ENCODE peak calls at places on chromosome 18, in eight cellular contexts. One of them, this sample, is unnamed.

GRCh38 chr18:10580215-10580614 is 54.4 kb downstream of the NAPG start:
- DNase-seq in GM12891: no peak
- DNase-seq in adrenal gland: no peak
- DNase-seq in right lobe of liver: no peak
- DNase-seq in esophagus muscularis mucosa: no peak
- DNase-seq in endothelial cell of umbilical vein: no peak
- DNase-seq in heart left ventricle: no peak
- DNase-seq in A549: no peak
- DNase-seq in this sample: no peak

GRCh38 chr18:21386523-21387240 is 144.7 kb downstream of the GREB1L start:
- DNase-seq in GM12891: no peak
- DNase-seq in adrenal gland: no peak
- DNase-seq in right lobe of liver: no peak
- DNase-seq in esophagus muscularis mucosa: no peak
- DNase-seq in endothelial cell of umbilical vein: no peak
- DNase-seq in heart left ventricle: no peak
- DNase-seq in A549: no peak
- DNase-seq in this sample: no peak

GRCh38 chr18:8841781-8842485 is 136.6 kb downstream of the MTCL1 start:
- DNase-seq in GM12891: no peak
- DNase-seq in adrenal gland: no peak
- DNase-seq in right lobe of liver: no peak
- DNase-seq in esophagus muscularis mucosa: no peak
- DNase-seq in endothelial cell of umbilical vein: no peak
- DNase-seq in heart left ventricle: no peak
- DNase-seq in A549: no peak
- DNase-seq in this sample: no peak

GRCh38 chr18:79405019-79405780 is 9.5 kb downstream of the NFATC1 start:
- DNase-seq in GM12891: no peak
- DNase-seq in adrenal gland: no peak
- DNase-seq in right lobe of liver: peak; percentile 36
- DNase-seq in esophagus muscularis mucosa: no peak
- DNase-seq in endothelial cell of umbilical vein: no peak
- DNase-seq in heart left ventricle: no peak
- DNase-seq in A549: no peak
- DNase-seq in this sample: no peak

GRCh38 chr18:68330658-68331057 is 384.2 kb downstream of the TMX3 start:
- DNase-seq in GM12891: no peak
- DNase-seq in adrenal gland: no peak
- DNase-seq in right lobe of liver: no peak
- DNase-seq in esophagus muscularis mucosa: no peak
- DNase-seq in endothelial cell of umbilical vein: no peak
- DNase-seq in heart left ventricle: no peak
- DNase-seq in A549: no peak
- DNase-seq in this sample: no peak

GRCh38 chr18:70368903-70369302 is 80.1 kb downstream of the SOCS6 start:
- DNase-seq in GM12891: no peak
- DNase-seq in adrenal gland: no peak
- DNase-seq in right lobe of liver: no peak
- DNase-seq in esophagus muscularis mucosa: no peak
- DNase-seq in endothelial cell of umbilical vein: no peak
- DNase-seq in heart left ventricle: no peak
- DNase-seq in A549: no peak
- DNase-seq in this sample: no peak

GRCh38 chr18:159037-159652 is 788 bp downstream of the USP14 start:
- DNase-seq in GM12891: no peak
- DNase-seq in adrenal gland: no peak
- DNase-seq in right lobe of liver: no peak
- DNase-seq in esophagus muscularis mucosa: no peak
- DNase-seq in endothelial cell of umbilical vein: peak; percentile 23
- DNase-seq in heart left ventricle: no peak
- DNase-seq in A549: peak; percentile 35
- DNase-seq in this sample: peak; percentile 23

GRCh38 chr18:75896865-75897264 is 469.4 kb upstream of the SMIM21 start:
- DNase-seq in GM12891: no peak
- DNase-seq in adrenal gland: no peak
- DNase-seq in right lobe of liver: no peak
- DNase-seq in esophagus muscularis mucosa: no peak
- DNase-seq in endothelial cell of umbilical vein: no peak
- DNase-seq in heart left ventricle: no peak
- DNase-seq in A549: peak; percentile 35
- DNase-seq in this sample: no peak

GRCh38 chr18:21205695-21206094 is 36.3 kb upstream of the GREB1L start:
- DNase-seq in GM12891: no peak
- DNase-seq in adrenal gland: no peak
- DNase-seq in right lobe of liver: no peak
- DNase-seq in esophagus muscularis mucosa: no peak
- DNase-seq in endothelial cell of umbilical vein: no peak
- DNase-seq in heart left ventricle: no peak
- DNase-seq in A549: no peak
- DNase-seq in this sample: no peak

GRCh38 chr18:10661333-10661732 is 135.5 kb downstream of the NAPG start:
- DNase-seq in GM12891: no peak
- DNase-seq in adrenal gland: no peak
- DNase-seq in right lobe of liver: no peak
- DNase-seq in esophagus muscularis mucosa: no peak
- DNase-seq in endothelial cell of umbilical vein: no peak
- DNase-seq in heart left ventricle: no peak
- DNase-seq in A549: no peak
- DNase-seq in this sample: no peak

GRCh38 chr18:39945076-39945475 is 2010.0 kb upstream of the PIK3C3 start:
- DNase-seq in GM12891: no peak
- DNase-seq in adrenal gland: no peak
- DNase-seq in right lobe of liver: no peak
- DNase-seq in esophagus muscularis mucosa: no peak
- DNase-seq in endothelial cell of umbilical vein: no peak
- DNase-seq in heart left ventricle: no peak
- DNase-seq in A549: no peak
- DNase-seq in this sample: no peak

GRCh38 chr18:45267622-45268021 is 347.7 kb upstream of the SLC14A2 start:
- DNase-seq in GM12891: no peak
- DNase-seq in adrenal gland: no peak
- DNase-seq in right lobe of liver: no peak
- DNase-seq in esophagus muscularis mucosa: no peak
- DNase-seq in endothelial cell of umbilical vein: no peak
- DNase-seq in heart left ventricle: no peak
- DNase-seq in A549: no peak
- DNase-seq in this sample: no peak

GRCh38 chr18:77763530-77763929 is 513.9 kb downstream of the GALR1 start:
- DNase-seq in GM12891: no peak
- DNase-seq in adrenal gland: no peak
- DNase-seq in right lobe of liver: no peak
- DNase-seq in esophagus muscularis mucosa: peak; percentile 89
- DNase-seq in endothelial cell of umbilical vein: no peak
- DNase-seq in heart left ventricle: no peak
- DNase-seq in A549: no peak
- DNase-seq in this sample: no peak

GRCh38 chr18:13619505-13620205 is 106.7 kb downstream of the FAM210A start:
- DNase-seq in GM12891: no peak
- DNase-seq in adrenal gland: no peak
- DNase-seq in right lobe of liver: no peak
- DNase-seq in esophagus muscularis mucosa: peak; percentile 64
- DNase-seq in endothelial cell of umbilical vein: no peak
- DNase-seq in heart left ventricle: no peak
- DNase-seq in A549: no peak
- DNase-seq in this sample: no peak

GRCh38 chr18:45957100-45957499 is 10.0 kb downstream of the EPG5 start:
- DNase-seq in GM12891: no peak
- DNase-seq in adrenal gland: no peak
- DNase-seq in right lobe of liver: no peak
- DNase-seq in esophagus muscularis mucosa: no peak
- DNase-seq in endothelial cell of umbilical vein: no peak
- DNase-seq in heart left ventricle: no peak
- DNase-seq in A549: no peak
- DNase-seq in this sample: no peak

GRCh38 chr18:9617006-9617542 is 2.7 kb upstream of the PPP4R1 start:
- DNase-seq in GM12891: no peak
- DNase-seq in adrenal gland: no peak
- DNase-seq in right lobe of liver: no peak
- DNase-seq in esophagus muscularis mucosa: no peak
- DNase-seq in endothelial cell of umbilical vein: peak; percentile 38
- DNase-seq in heart left ventricle: no peak
- DNase-seq in A549: no peak
- DNase-seq in this sample: no peak

GRCh38 chr18:22899421-22899820 is 33.7 kb upstream of the RBBP8 start:
- DNase-seq in GM12891: no peak
- DNase-seq in adrenal gland: no peak
- DNase-seq in right lobe of liver: no peak
- DNase-seq in esophagus muscularis mucosa: no peak
- DNase-seq in endothelial cell of umbilical vein: no peak
- DNase-seq in heart left ventricle: no peak
- DNase-seq in A549: no peak
- DNase-seq in this sample: no peak

GRCh38 chr18:49813321-49814146 is at the start of gene ACAA2:
- DNase-seq in GM12891: peak; percentile 62
- DNase-seq in adrenal gland: peak; percentile 90
- DNase-seq in right lobe of liver: peak; percentile 94
- DNase-seq in esophagus muscularis mucosa: peak; percentile 95
- DNase-seq in endothelial cell of umbilical vein: peak; percentile 83
- DNase-seq in heart left ventricle: peak; percentile 91
- DNase-seq in A549: peak; percentile 35
- DNase-seq in this sample: peak; percentile 67
- TF ChIP-seq POLR2A in GM12891: peak; percentile 44
- TF ChIP-seq POLR2A in adrenal gland: peak; percentile 56
- TF ChIP-seq POLR2A in right lobe of liver: peak; percentile 89
- TF ChIP-seq POLR2A in esophagus muscularis mucosa: peak; percentile 84
- TF ChIP-seq POLR2A in endothelial cell of umbilical vein: peak; percentile 93
- TF ChIP-seq POLR2A in heart left ventricle: peak; percentile 25
- TF ChIP-seq POLR2A in A549: peak; percentile 37
- TF ChIP-seq POLR2A in this sample: peak; percentile 55

GRCh38 chr18:25351773-25352628 is at the start of gene ZNF521:
- DNase-seq in GM12891: peak; percentile 48
- DNase-seq in adrenal gland: peak; percentile 87
- DNase-seq in right lobe of liver: peak; percentile 70
- DNase-seq in esophagus muscularis mucosa: no peak
- DNase-seq in endothelial cell of umbilical vein: peak; percentile 93
- DNase-seq in heart left ventricle: peak; percentile 90
- DNase-seq in A549: no peak
- DNase-seq in this sample: peak; percentile 62
- TF ChIP-seq POLR2A in GM12891: no peak
- TF ChIP-seq POLR2A in adrenal gland: peak; percentile 51
- TF ChIP-seq POLR2A in right lobe of liver: no peak
- TF ChIP-seq POLR2A in esophagus muscularis mucosa: no peak
- TF ChIP-seq POLR2A in endothelial cell of umbilical vein: peak; percentile 88
- TF ChIP-seq POLR2A in heart left ventricle: no peak
- TF ChIP-seq POLR2A in A549: no peak
- TF ChIP-seq POLR2A in this sample: no peak

GRCh38 chr18:36481935-36482334 is 184.4 kb downstream of the FHOD3 start:
- DNase-seq in GM12891: no peak
- DNase-seq in adrenal gland: no peak
- DNase-seq in right lobe of liver: no peak
- DNase-seq in esophagus muscularis mucosa: no peak
- DNase-seq in endothelial cell of umbilical vein: no peak
- DNase-seq in heart left ventricle: no peak
- DNase-seq in A549: no peak
- DNase-seq in this sample: no peak

GRCh38 chr18:36481201-36481657 is 183.7 kb downstream of the FHOD3 start:
- DNase-seq in GM12891: no peak
- DNase-seq in adrenal gland: no peak
- DNase-seq in right lobe of liver: no peak
- DNase-seq in esophagus muscularis mucosa: no peak
- DNase-seq in endothelial cell of umbilical vein: no peak
- DNase-seq in heart left ventricle: no peak
- DNase-seq in A549: no peak
- DNase-seq in this sample: no peak

GRCh38 chr18:36476433-36476832 is 178.9 kb downstream of the FHOD3 start:
- DNase-seq in GM12891: no peak
- DNase-seq in adrenal gland: no peak
- DNase-seq in right lobe of liver: no peak
- DNase-seq in esophagus muscularis mucosa: no peak
- DNase-seq in endothelial cell of umbilical vein: no peak
- DNase-seq in heart left ventricle: no peak
- DNase-seq in A549: no peak
- DNase-seq in this sample: no peak

DNA sequence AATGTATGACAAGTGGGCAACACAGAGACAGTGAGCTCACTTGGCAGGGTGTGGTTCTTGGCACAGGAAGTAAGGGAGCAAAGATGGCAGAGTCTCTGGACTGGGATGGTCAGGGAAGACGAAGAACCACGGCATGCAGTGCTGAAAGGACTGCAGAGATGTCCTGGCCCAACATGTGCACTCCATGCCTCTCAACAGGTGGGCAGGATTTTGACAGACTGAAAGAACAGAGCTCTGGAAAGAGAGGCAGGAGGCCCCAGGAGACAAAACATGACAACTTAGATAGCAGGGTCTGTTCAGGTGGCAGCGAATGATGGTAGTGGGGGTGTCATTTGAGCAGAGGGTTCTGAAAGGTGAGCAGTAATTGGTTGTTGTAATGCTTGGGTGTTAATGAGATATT is 180.3 kb downstream of the FHOD3 start:
- DNase-seq in GM12891: no peak
- DNase-seq in adrenal gland: no peak
- DNase-seq in right lobe of liver: no peak
- DNase-seq in esophagus muscularis mucosa: no peak
- DNase-seq in endothelial cell of umbilical vein: no peak
- DNase-seq in heart left ventricle: no peak
- DNase-seq in A549: no peak
- DNase-seq in this sample: no peak
- TF ChIP-seq POLR2A in GM12891: no peak
- TF ChIP-seq POLR2A in adrenal gland: no peak
- TF ChIP-seq POLR2A in right lobe of liver: no peak
- TF ChIP-seq POLR2A in esophagus muscularis mucosa: no peak
- TF ChIP-seq POLR2A in endothelial cell of umbilical vein: no peak
- TF ChIP-seq POLR2A in heart left ventricle: no peak
- TF ChIP-seq POLR2A in A549: no peak
- TF ChIP-seq POLR2A in this sample: no peak

GRCh38 chr18:62450546-62451395 is 72.1 kb upstream of the ZCCHC2 start:
- DNase-seq in GM12891: no peak
- DNase-seq in adrenal gland: peak; percentile 94
- DNase-seq in right lobe of liver: peak; percentile 92
- DNase-seq in esophagus muscularis mucosa: peak; percentile 91
- DNase-seq in endothelial cell of umbilical vein: peak; percentile 99
- DNase-seq in heart left ventricle: peak; percentile 74
- DNase-seq in A549: peak; percentile 74
- DNase-seq in this sample: peak; percentile 69

GRCh38 chr18:62454527-62454926 is 68.3 kb upstream of the ZCCHC2 start:
- DNase-seq in GM12891: no peak
- DNase-seq in adrenal gland: no peak
- DNase-seq in right lobe of liver: no peak
- DNase-seq in esophagus muscularis mucosa: no peak
- DNase-seq in endothelial cell of umbilical vein: no peak
- DNase-seq in heart left ventricle: no peak
- DNase-seq in A549: no peak
- DNase-seq in this sample: no peak

GRCh38 chr18:62450175-62450545 is 72.7 kb upstream of the ZCCHC2 start:
- DNase-seq in GM12891: no peak
- DNase-seq in adrenal gland: no peak
- DNase-seq in right lobe of liver: no peak
- DNase-seq in esophagus muscularis mucosa: no peak
- DNase-seq in endothelial cell of umbilical vein: no peak
- DNase-seq in heart left ventricle: no peak
- DNase-seq in A549: no peak
- DNase-seq in this sample: no peak

GRCh38 chr18:62453864-62454263 is 69.0 kb upstream of the ZCCHC2 start:
- DNase-seq in GM12891: no peak
- DNase-seq in adrenal gland: no peak
- DNase-seq in right lobe of liver: no peak
- DNase-seq in esophagus muscularis mucosa: no peak
- DNase-seq in endothelial cell of umbilical vein: no peak
- DNase-seq in heart left ventricle: no peak
- DNase-seq in A549: no peak
- DNase-seq in this sample: no peak

GRCh38 chr18:62452280-62452824 is 70.5 kb upstream of the ZCCHC2 start:
- DNase-seq in GM12891: no peak
- DNase-seq in adrenal gland: no peak
- DNase-seq in right lobe of liver: peak; percentile 65
- DNase-seq in esophagus muscularis mucosa: peak; percentile 64
- DNase-seq in endothelial cell of umbilical vein: no peak
- DNase-seq in heart left ventricle: no peak
- DNase-seq in A549: peak; percentile 22
- DNase-seq in this sample: no peak
- TF ChIP-seq POLR2A in GM12891: no peak
- TF ChIP-seq POLR2A in adrenal gland: no peak
- TF ChIP-seq POLR2A in right lobe of liver: peak; percentile 25
- TF ChIP-seq POLR2A in esophagus muscularis mucosa: no peak
- TF ChIP-seq POLR2A in endothelial cell of umbilical vein: no peak
- TF ChIP-seq POLR2A in heart left ventricle: no peak
- TF ChIP-seq POLR2A in A549: no peak
- TF ChIP-seq POLR2A in this sample: no peak